ENCODE peak calls at places on chromosomes 5 and 9, in seven cellular contexts. W is IMR-90, K is vagina, A is ovary, R is K562, C is tibial nerve, N is transverse colon. Y is an unnamed sample.

GRCh38 chr5:56244676-56245075 is 11.5 kb upstream of the ANKRD55 start:
- DNase-seq in C (no peak), A (no peak), R (no peak), W (no peak), K (no peak), N (no peak), Y (no peak)

GRCh38 chr5:127757576-127757975 is 54.4 kb downstream of the CCDC192 start:
- DNase-seq in K (no peak), W (peak), R (peak), A (no peak), N (peak), C (no peak), Y (peak)

GRCh38 chr5:156201793-156202388 is 125.1 kb upstream of the SGCD start:
- DNase-seq in R (no peak), A (no peak), W (peak), K (no peak), C (no peak), N (no peak), Y (no peak)

GRCh38 chr5:97231025-97231636 is 48.1 kb upstream of the RIOK2 start:
- DNase-seq in R (peak), N (peak), W (peak), K (no peak), C (no peak), A (peak), Y (peak)

GRCh38 chr5:41636605-41637004 is 126.2 kb upstream of the PLCXD3 start:
- DNase-seq in W (peak), R (peak), N (no peak), C (no peak), K (no peak), A (no peak), Y (no peak)

GRCh38 chr5:98064118-98064517 is 709.3 kb upstream of the RGMB start:
- DNase-seq in N (no peak), W (no peak), R (no peak), C (no peak), A (no peak), K (no peak), Y (no peak)

GRCh38 chr5:173963107-173963506 is 25.9 kb upstream of the C5orf47 start:
- DNase-seq in K (no peak), N (no peak), W (peak), A (no peak), C (no peak), R (no peak), Y (no peak)

GRCh38 chr9:107487521-107488399 is 1.8 kb downstream of the KLF4 start:
- DNase-seq in A (peak), C (peak), K (no peak), N (peak), W (no peak), R (no peak), Y (peak)

GRCh38 chr5:59678959-59679358 is 214.6 kb downstream of the PDE4D start:
- DNase-seq in C (no peak), A (no peak), R (no peak), K (no peak), W (no peak), N (no peak), Y (no peak)

GRCh38 chr5:54902817-54903473 is 82.4 kb downstream of the ESM1 start:
- DNase-seq in C (no peak), N (peak), W (peak), A (no peak), K (no peak), R (no peak), Y (no peak)

GRCh38 chr5:87229780-87230179 is 37.9 kb upstream of the RASA1 start:
- DNase-seq in R (no peak), C (no peak), A (no peak), N (no peak), W (peak), K (no peak), Y (no peak)

GRCh38 chr5:100446879-100447278 is 88.3 kb upstream of the FAM174A start:
- DNase-seq in N (no peak), A (no peak), K (no peak), R (no peak), C (no peak), W (no peak), Y (no peak)

GRCh38 chr5:16936150-16937022 is at the start of gene MYO10:
- DNase-seq in C (peak), A (peak), W (peak), R (peak), K (peak), N (peak), Y (peak)

GRCh38 chr9:73149371-73150067 is 2.1 kb upstream of the ANXA1 start:
- DNase-seq in A (no peak), K (no peak), C (no peak), W (peak), N (no peak), R (peak), Y (peak)

GRCh38 chr9:113493080-113493615 is 29.6 kb downstream of the RGS3 start:
- DNase-seq in K (no peak), W (no peak), R (no peak), A (no peak), C (no peak), N (no peak), Y (no peak)

GRCh38 chr9:133672503-133673259 is 36.5 kb downstream of the DBH start:
- DNase-seq in C (no peak), A (no peak), N (no peak), W (no peak), K (no peak), R (no peak), Y (no peak)

GRCh38 chr9:75482566-75482965 is 394.3 kb downstream of the OSTF1 start:
- DNase-seq in C (no peak), K (no peak), A (no peak), R (no peak), W (no peak), N (no peak), Y (no peak)

GRCh38 chr9:77543131-77543822 is 104.8 kb downstream of the GNA14 start:
- DNase-seq in W (no peak), K (no peak), N (no peak), C (no peak), R (no peak), A (no peak), Y (no peak)

GRCh38 chr5:158739941-158740340 is 359.8 kb downstream of the EBF1 start:
- DNase-seq in K (no peak), A (no peak), R (no peak), N (no peak), W (no peak), C (no peak), Y (no peak)

GRCh38 chr9:8733096-8733954 is 933.7 kb upstream of the DMAC1 start:
- DNase-seq in R (no peak), N (no peak), C (no peak), A (peak), W (no peak), K (no peak), Y (no peak)

GRCh38 chr9:136851941-136852663 is at the start of gene MAMDC4:
- DNase-seq in K (no peak), R (no peak), C (no peak), N (peak), A (no peak), W (no peak), Y (no peak)
- TF ChIP-seq POLR2A in K (no peak), R (no peak), C (no peak), N (no peak), A (no peak), W (no peak), Y (no peak)

DNA sequence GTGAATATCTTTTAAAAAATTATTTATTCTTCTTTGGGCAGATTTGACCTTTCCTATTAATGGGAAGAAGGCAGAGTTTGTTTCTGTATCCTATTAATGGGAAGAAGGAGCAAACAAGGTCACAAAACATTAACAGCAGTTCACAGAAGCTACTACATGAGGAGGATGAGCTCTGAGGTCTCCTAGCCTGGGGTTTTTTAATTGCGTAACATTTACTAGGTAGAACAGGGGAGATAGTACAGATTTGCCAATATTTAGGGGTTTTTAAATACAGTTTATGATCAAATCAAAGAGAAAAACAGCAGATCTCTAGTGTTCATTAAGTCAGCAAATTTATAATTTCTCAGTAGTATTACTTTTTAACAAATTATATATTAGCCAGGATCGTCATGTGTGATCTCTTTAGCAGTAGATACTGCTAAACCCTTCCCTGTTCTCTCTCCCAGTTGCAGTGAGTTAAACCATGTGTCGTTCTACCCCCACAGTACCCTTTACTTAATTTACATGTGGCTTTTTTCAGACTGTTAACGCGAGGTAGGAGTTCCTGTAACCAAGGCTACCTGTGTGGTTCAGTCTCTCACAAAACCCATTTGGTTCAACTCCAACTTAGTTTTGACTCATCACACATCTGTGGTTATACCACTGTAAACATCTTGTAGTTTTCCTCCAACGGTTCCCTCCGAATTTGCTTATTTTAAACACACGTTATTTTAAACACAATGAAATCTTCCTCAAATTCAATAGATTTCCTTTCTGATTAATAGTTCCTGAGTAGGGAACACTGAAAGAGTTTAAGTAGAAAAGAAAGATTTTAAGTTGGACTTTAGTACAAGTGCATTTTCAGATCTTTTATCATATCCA is 13.3 kb downstream of the SLC25A46 start:
- DNase-seq in W (peak), R (no peak), A (no peak), N (no peak), K (no peak), C (no peak), Y (no peak)
- TF ChIP-seq POLR2A in W (no peak), R (no peak), A (no peak), N (no peak), K (no peak), C (no peak), Y (no peak)

DNA sequence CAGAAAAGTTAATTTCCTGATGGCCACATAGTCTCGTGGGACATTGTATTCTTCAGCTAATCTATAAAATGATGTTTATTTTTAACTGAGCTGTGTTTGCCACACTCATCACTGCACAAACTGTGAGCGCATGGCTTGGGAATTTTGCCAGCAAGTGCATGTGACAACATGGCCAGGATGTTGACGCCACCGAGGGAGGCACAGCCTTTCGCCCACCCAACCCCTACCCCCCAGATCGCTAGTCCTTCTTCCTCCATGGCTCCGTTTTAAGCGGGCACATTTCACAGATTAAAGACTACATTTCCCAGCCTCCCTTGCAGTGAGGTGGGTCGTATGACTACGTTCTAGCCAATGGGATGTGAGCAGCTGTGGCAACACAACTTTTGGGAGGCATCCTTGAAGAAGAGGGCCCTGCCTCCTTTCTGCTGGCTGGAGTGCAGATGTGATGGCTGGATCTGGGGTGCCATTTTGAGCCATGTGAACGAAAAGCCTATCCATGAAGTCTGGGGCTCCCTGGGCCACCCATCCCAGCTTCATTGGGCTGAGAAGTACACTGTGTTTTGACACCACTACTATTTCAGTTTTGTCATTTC is 7.9 kb downstream of the NRARP start:
- DNase-seq in W (peak), A (peak), R (peak), K (no peak), N (no peak), C (no peak), Y (peak)
- TF ChIP-seq POLR2A in W (no peak), A (no peak), R (no peak), K (no peak), N (peak), C (no peak), Y (no peak)

GRCh38 chr5:112737472-112738179 is at the start of gene APC:
- DNase-seq in R (peak), W (peak), A (peak), C (peak), K (peak), N (peak), Y (peak)
- TF ChIP-seq POLR2A in R (peak), W (peak), A (no peak), C (peak), K (no peak), N (peak), Y (peak)

GRCh38 chr5:151155777-151156731 is 1.5 kb downstream of the ANXA6 start:
- DNase-seq in W (peak), N (peak), C (no peak), A (peak), K (no peak), R (no peak), Y (peak)

GRCh38 chr5:151158287-151158661 is 695 bp upstream of the ANXA6 start:
- DNase-seq in R (peak), K (no peak), N (no peak), W (no peak), C (no peak), A (peak), Y (no peak)

GRCh38 chr5:151156732-151157402 is 712 bp downstream of the ANXA6 start:
- DNase-seq in C (no peak), N (no peak), K (no peak), A (no peak), R (no peak), W (peak), Y (no peak)

GRCh38 chr5:151159649-151160373 is 2.2 kb upstream of the ANXA6 start:
- DNase-seq in W (no peak), K (no peak), N (no peak), C (no peak), A (no peak), R (no peak), Y (no peak)

GRCh38 chr5:151157426-151158286 is at the start of gene ANXA6:
- DNase-seq in R (peak), W (peak), N (peak), A (peak), K (no peak), C (peak), Y (peak)
- TF ChIP-seq POLR2A in R (peak), W (peak), N (peak), A (peak), K (peak), C (no peak), Y (no peak)

DNA sequence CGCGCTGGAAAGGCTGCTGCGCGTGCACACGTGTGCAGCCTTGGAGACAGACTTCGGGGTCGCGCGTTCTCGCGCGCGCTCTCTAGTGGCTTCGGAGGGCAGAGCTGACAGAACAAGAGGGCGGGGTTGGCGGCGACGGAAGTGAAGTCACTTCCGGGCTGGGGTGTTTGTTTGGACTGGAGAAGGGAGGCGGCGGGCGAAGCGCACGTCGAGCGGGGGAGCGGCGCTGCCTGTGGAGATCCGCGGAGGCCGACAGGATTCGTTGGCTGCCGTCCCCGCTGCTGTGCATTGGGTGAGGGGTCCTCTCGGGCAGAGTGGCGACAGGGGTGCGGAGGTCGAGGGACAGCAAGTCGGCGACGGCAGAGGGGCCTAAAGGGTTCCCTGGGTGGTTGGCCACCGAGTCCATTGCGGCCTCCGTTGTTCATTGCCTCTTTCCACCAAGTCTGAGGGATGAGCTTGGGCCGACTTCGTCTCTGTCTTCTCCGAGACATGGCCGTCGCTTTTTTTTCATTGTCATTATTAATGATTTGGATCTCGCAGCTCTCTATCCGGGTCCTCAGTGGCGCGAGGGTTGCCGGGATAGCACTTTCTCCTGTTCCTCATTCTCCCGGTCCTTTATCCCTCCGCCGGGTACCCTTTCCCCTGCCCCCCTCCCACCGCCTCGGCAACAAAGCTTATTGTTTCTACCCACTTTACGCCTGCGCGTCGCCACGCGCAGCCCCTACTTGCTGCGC is at the start of gene PAIP2:
- DNase-seq in C (peak), A (peak), W (peak), K (peak), N (peak), R (peak), Y (peak)
- TF ChIP-seq POLR2A in C (peak), A (peak), W (peak), K (peak), N (peak), R (peak), Y (peak)

DNA sequence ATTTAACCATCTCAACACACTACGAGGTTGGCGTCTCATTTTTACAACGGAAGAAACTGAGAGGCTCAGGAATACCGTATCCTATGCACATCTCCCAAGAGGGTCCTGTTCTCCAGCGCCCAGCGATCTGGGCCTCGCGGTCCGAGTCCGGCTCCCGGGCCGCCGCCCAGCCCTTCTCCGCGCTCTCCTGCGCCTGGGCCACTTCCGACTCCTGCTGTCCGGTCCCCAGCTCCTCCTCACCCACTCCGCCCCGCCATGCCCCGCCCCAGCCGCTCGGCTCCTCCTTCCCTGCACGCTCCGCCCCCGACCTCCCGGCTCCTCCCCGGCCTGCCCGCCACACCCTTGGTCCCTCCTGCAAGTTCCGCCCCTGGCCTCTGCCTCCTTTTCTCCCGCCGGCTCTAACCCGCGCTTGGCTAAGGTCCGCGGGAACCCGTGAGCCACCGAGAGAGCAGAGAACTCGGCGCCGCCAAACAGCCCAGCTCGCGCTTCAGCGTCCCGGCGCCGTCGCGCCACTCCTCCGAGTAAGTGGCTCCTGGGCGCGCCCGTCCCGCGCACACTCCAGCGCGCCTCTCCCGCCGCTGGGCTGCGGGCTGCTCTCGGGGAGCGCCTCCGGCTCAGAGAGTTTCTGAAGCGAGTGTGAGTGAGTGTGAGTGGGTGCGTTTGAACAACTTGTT is 87.3 kb upstream of the TNFAIP8 start:
- DNase-seq in W (peak), R (peak), K (peak), C (peak), N (peak), A (peak), Y (peak)
- TF ChIP-seq POLR2A in W (peak), R (peak), K (peak), C (no peak), N (peak), A (peak), Y (peak)

DNA sequence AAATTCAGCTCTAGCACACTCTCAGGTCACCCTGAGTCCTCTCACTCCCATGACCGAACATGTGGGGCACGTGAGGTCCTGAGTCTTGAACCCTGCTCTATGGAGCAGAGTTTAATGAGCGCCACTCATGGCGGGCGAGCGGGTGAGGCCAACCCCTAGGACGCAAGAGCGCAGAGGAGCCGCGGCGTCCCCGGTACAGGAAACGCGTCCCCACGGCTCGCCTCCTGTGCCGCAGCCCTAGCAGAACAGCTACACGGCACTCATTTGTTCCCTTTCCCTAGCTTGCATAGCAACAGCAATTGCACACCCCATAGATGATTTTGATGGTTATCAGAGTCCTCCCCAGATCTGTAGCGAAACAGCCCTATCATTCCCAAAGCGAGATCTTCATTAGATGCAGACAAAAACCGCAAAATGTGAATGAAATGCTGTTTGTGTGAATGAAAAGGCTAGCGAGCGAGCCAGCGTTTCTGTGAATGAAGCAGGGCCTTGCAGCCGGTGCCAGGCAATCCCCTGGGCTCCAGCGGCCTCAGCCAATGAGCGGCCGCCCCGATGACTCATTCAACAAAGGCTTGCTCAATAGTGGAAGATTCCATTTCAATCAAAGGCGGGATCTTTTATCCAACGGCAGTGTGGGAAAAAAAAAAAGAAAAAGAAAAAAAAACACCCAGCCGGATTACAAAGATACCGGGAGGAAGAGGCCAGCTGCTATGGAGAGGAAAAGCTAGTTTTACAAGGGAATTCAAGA is 1.5 kb upstream of the SHC3 start:
- DNase-seq in K (peak), R (peak), W (peak), A (peak), N (peak), C (peak), Y (peak)
- TF ChIP-seq POLR2A in K (peak), R (no peak), W (peak), A (no peak), N (peak), C (no peak), Y (no peak)